ENCODE peak calls at places on chromosomes 16 and 17, in four cellular contexts. T is AG10803, C is gastrocnemius medialis, Q is thoracic aorta. O is an unnamed sample.

GRCh38 chr17:61770043-61770442 is 93.3 kb downstream of the BRIP1 start:
- DNase-seq in T (no peak), C (no peak), Q (no peak), O (no peak)

GRCh38 chr17:4068918-4069317 is 73.9 kb downstream of the ZZEF1 start:
- DNase-seq in T (no peak), C (no peak), Q (no peak), O (no peak)

GRCh38 chr16:53769787-53770186 is 65.8 kb downstream of the FTO start:
- DNase-seq in T (no peak), C (no peak), Q (no peak), O (no peak)

GRCh38 chr17:70274255-70274654 is 104.9 kb downstream of the KCNJ2 start:
- DNase-seq in T (no peak), C (no peak), Q (no peak), O (no peak)

GRCh38 chr17:57506253-57506911 is 238.7 kb downstream of the CCDC182 start:
- DNase-seq in T (no peak), C (no peak), Q (no peak), O (no peak)

GRCh38 chr16:47905771-47906170 is 250.0 kb downstream of the ABCC12 start:
- DNase-seq in T (peak), C (no peak), Q (no peak), O (no peak)

GRCh38 chr16:17501321-17501720 is 30.6 kb upstream of the XYLT1 start:
- DNase-seq in T (no peak), C (no peak), Q (no peak), O (no peak)

GRCh38 chr17:4738136-4739121 is 1.2 kb upstream of the ZMYND15 start:
- DNase-seq in T (no peak), C (no peak), Q (no peak), O (no peak)

GRCh38 chr17:47694818-47695663 is 1.1 kb downstream of the TBKBP1 start:
- DNase-seq in T (peak), C (peak), Q (peak), O (no peak)

GRCh38 chr17:34584805-34585416 is 5.5 kb downstream of the TMEM132E start:
- DNase-seq in T (peak), C (no peak), Q (no peak), O (no peak)

GRCh38 chr16:57634171-57634570 is 5.7 kb downstream of the ADGRG1 start:
- DNase-seq in T (peak), C (no peak), Q (no peak), O (no peak)

GRCh38 chr16:63578791-63579190 is 1542.6 kb upstream of the CDH8 start:
- DNase-seq in T (no peak), C (no peak), Q (no peak), O (no peak)

GRCh38 chr17:13002761-13003453 is 14.9 kb downstream of the ELAC2 start:
- DNase-seq in T (peak), C (peak), Q (peak), O (peak)

GRCh38 chr17:75649687-75650086 is 16.5 kb downstream of the SMIM5 start:
- DNase-seq in T (no peak), C (no peak), Q (no peak), O (no peak)

GRCh38 chr16:65618931-65619330 is 497.1 kb upstream of the CDH11 start:
- DNase-seq in T (no peak), C (no peak), Q (no peak), O (no peak)

GRCh38 chr17:48030531-48030930 is 7.1 kb downstream of the COPZ2 start:
- DNase-seq in T (peak), C (no peak), Q (no peak), O (no peak)

GRCh38 chr17:14389656-14390055 is 88.8 kb downstream of the HS3ST3B1 start:
- DNase-seq in T (peak), C (no peak), Q (no peak), O (no peak)

GRCh38 chr17:39144414-39144813 is 7.0 kb downstream of the PLXDC1 start:
- DNase-seq in T (peak), C (peak), Q (no peak), O (no peak)

GRCh38 chr17:65415991-65416390 is 145.5 kb downstream of the AXIN2 start:
- DNase-seq in T (no peak), C (no peak), Q (no peak), O (no peak)

GRCh38 chr17:16417896-16418683 is 2.7 kb downstream of the TRPV2 start:
- DNase-seq in T (peak), C (no peak), Q (no peak), O (no peak)

GRCh38 chr16:57367111-57367752 is 5.1 kb upstream of the CX3CL1 start:
- DNase-seq in T (peak), C (no peak), Q (no peak), O (no peak)

GRCh38 chr17:42617956-42618431 is 8.5 kb downstream of the TUBG1 start:
- DNase-seq in T (no peak), C (peak), Q (no peak), O (no peak)

GRCh38 chr16:75527825-75528299 is 8.0 kb downstream of the CHST5 start:
- DNase-seq in T (no peak), C (no peak), Q (no peak), O (no peak)

GRCh38 chr16:27114006-27114405 is 47.3 kb downstream of the C16orf82 start:
- DNase-seq in T (no peak), C (no peak), Q (no peak), O (no peak)

GRCh38 chr16:69861276-69862030 is 89.7 kb upstream of the CLEC18A start:
- DNase-seq in T (peak), C (peak), Q (peak), O (peak)

GRCh38 chr17:68910256-68910705 is 44.9 kb downstream of the ABCA8 start:
- DNase-seq in T (no peak), C (peak), Q (no peak), O (no peak)

GRCh38 chr16:16857603-16858283 is 478.8 kb downstream of the NPIPA7 start:
- DNase-seq in T (no peak), C (no peak), Q (no peak), O (no peak)

GRCh38 chr17:537133-537532 is 177.5 kb downstream of the VPS53 start:
- DNase-seq in T (no peak), C (no peak), Q (no peak), O (no peak)

GRCh38 chr17:34009946-34010345 is 245.1 kb upstream of the CCL2 start:
- DNase-seq in T (no peak), C (no peak), Q (no peak), O (no peak)

GRCh38 chr16:27952811-27953210 is 110.7 kb downstream of the GSG1L start:
- DNase-seq in T (no peak), C (no peak), Q (no peak), O (no peak)

GRCh38 chr17:65914784-65915342 is 277.1 kb downstream of the CEP112 start:
- DNase-seq in T (no peak), C (no peak), Q (no peak), O (no peak)

GRCh38 chr16:30876867-30877266 is 17.0 kb downstream of the BCL7C start:
- DNase-seq in T (no peak), C (no peak), Q (no peak), O (no peak)

GRCh38 chr17:82386881-82387498 is 15.4 kb downstream of the UTS2R start:
- DNase-seq in T (no peak), C (no peak), Q (no peak), O (no peak)

GRCh38 chr16:79850348-79850747 is 249.8 kb upstream of the MAF start:
- DNase-seq in T (no peak), C (no peak), Q (no peak), O (no peak)

GRCh38 chr16:8236816-8237215 is 353.5 kb downstream of the TMEM114 start:
- DNase-seq in T (no peak), C (no peak), Q (no peak), O (no peak)

GRCh38 chr17:81566461-81567126 is 14.4 kb upstream of the FAAP100 start:
- DNase-seq in T (peak), C (peak), Q (peak), O (peak)

GRCh38 chr16:84806256-84806889 is 13.4 kb upstream of the CRISPLD2 start:
- DNase-seq in T (peak), C (no peak), Q (no peak), O (peak)
- H3K4me3 ChIP-seq in T (no peak), C (peak), Q (no peak), O (peak)

GRCh38 chr17:64213995-64214507 is 49.0 kb downstream of the TEX2 start:
- DNase-seq in T (no peak), C (no peak), Q (no peak), O (no peak)
- TF ChIP-seq CTCF in T (no peak), C (no peak), Q (no peak), O (no peak)

GRCh38 chr17:20154601-20155000 is 145.4 kb downstream of the SPECC1 start:
- DNase-seq in T (no peak), C (no peak), Q (no peak), O (no peak)

GRCh38 chr17:20155258-20156195 is 146.4 kb downstream of the SPECC1 start:
- DNase-seq in T (peak), C (peak), Q (peak), O (no peak)

GRCh38 chr17:20158580-20158979 is 149.4 kb downstream of the SPECC1 start:
- DNase-seq in T (no peak), C (no peak), Q (no peak), O (no peak)

GRCh38 chr17:20156196-20157077 is 147.3 kb downstream of the SPECC1 start:
- DNase-seq in T (peak), C (no peak), Q (no peak), O (no peak)

DNA sequence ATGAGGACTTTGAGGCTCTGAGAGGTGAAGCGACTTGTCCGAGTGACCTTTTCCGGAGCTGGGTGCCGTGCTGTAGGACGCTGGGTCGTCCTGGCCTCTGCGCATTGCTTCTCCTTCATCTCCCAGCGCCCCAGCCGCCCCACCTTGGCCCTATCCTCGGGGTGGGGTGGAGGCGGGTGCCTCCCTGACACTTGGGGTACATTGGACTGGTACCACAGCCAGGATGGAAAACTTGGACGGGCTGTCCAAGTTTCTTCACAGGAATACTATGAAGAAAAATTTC is 147.9 kb downstream of the SPECC1 start:
- DNase-seq in T (no peak), C (no peak), Q (no peak), O (no peak)
- H3K4me3 ChIP-seq in T (peak), C (peak), Q (peak), O (no peak)

GRCh38 chr16:1543085-1543896 is 9.8 kb downstream of the TMEM204 start:
- DNase-seq in T (peak), C (peak), Q (peak), O (no peak)
- TF ChIP-seq CTCF in T (peak), C (no peak), Q (no peak), O (no peak)

GRCh38 chr17:49494937-49495841 is at the start of gene NGFR:
- DNase-seq in T (no peak), C (no peak), Q (no peak), O (no peak)

GRCh38 chr17:49494399-49494798 is 694 bp upstream of the NGFR start:
- DNase-seq in T (no peak), C (no peak), Q (no peak), O (no peak)

GRCh38 chr17:49496866-49497146 is 1.7 kb downstream of the NGFR start:
- DNase-seq in T (no peak), C (no peak), Q (no peak), O (no peak)

GRCh38 chr17:49496183-49496865 is 1.2 kb downstream of the NGFR start:
- DNase-seq in T (peak), C (peak), Q (peak), O (no peak)

DNA sequence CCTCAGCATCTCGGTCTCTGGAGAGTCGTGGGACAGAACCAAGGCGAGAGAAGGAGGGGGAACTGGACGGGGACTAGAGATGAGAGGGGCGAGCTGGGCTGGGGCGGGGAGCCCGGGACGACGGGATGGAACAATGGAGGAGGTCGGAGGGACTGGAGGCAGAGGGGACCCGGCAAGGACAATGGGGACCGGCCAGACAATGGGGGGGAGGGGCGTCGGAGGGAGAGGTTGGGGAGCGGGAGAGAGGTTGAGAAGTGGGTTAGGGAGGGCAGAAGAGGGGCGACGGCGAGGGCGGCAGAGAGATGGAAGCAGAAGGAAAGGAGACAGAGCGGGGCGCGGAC is 719 bp downstream of the NGFR start:
- DNase-seq in T (no peak), C (no peak), Q (no peak), O (no peak)
- H3K4me3 ChIP-seq in T (no peak), C (peak), Q (peak), O (no peak)

GRCh38 chr17:9465216-9465921 is 110.3 kb downstream of the STX8 start:
- DNase-seq in T (peak), C (no peak), Q (no peak), O (peak)
- TF ChIP-seq CTCF in T (peak), C (no peak), Q (no peak), O (peak)

GRCh38 chr17:50561796-50562195 is 1.3 kb downstream of the CACNA1G start:
- DNase-seq in T (no peak), C (no peak), Q (no peak), O (no peak)

GRCh38 chr17:50559674-50560184 is 786 bp upstream of the CACNA1G start:
- DNase-seq in T (peak), C (no peak), Q (peak), O (no peak)

GRCh38 chr17:50562266-50563094 is 2.0 kb downstream of the CACNA1G start:
- DNase-seq in T (no peak), C (no peak), Q (no peak), O (no peak)

GRCh38 chr17:50560185-50560824 is at the start of gene CACNA1G:
- DNase-seq in T (peak), C (peak), Q (peak), O (no peak)

DNA sequence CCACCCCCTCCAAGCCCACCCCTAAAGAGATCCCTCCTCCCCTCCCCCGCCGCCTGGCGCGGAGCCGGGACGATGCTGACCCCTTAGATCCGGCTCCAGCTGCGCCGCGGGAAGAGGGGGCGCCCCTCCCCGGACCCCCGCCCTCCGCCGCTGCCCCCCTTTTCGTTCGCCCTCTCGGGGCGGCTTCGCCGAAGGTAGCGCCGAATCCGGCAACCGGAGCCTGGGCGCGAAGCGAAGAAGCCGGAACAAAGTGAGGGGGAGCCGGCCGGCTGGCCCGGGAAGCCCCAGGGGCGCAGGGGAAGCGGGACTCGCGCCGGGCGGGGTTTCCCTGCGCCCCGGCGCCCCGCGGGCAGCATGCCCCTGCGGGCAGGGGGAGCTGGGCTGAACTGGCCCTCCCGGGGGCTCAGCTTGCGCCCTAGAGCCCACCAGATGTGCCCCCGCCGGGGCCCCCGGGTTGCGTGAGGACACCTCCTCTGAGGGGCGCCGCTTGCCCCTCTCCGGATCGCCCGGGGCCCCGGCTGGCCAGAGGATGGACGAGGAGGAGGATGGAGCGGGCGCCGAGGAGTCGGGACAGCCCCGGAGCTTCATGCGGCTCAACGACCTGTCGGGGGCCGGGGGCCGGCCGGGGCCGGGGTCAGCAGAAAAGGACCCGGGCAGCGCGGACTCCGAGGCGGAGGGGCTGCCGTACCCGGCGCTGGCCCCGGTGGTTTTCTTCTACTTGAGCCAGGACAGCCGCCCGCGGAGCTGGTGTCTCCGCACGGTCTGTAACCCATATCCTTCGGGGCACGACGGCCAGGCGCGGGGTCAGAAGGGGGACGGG is 626 bp downstream of the CACNA1G start:
- DNase-seq in T (no peak), C (no peak), Q (no peak), O (no peak)
- H3K4me3 ChIP-seq in T (peak), C (peak), Q (peak), O (peak)

GRCh38 chr17:11391134-11391533 is 150.1 kb downstream of the SHISA6 start:
- DNase-seq in T (no peak), C (no peak), Q (no peak), O (no peak)

GRCh38 chr17:11388061-11388460 is 147.0 kb downstream of the SHISA6 start:
- DNase-seq in T (no peak), C (no peak), Q (no peak), O (no peak)

GRCh38 chr17:11384131-11384530 is 143.1 kb downstream of the SHISA6 start:
- DNase-seq in T (no peak), C (no peak), Q (no peak), O (no peak)

DNA sequence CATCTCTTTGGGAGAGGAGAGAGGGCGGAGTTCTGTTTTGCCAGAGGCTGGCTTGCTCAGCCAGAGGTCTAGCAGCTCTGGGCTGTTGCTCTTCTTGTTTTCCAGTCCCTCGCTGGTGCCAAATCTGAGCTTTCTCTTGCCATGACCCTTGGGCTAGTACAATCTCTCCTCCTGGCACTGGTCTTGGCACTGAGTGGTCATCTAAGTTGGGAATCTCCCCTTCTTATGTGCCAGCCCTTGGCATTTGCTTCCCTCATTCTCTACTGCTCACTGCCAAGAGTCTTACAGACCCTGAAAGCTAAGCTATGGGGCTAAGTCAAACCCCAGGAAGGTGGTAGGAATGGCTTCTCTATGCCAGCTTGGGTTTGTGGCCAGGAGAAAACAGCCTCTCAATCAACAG is 148.6 kb downstream of the SHISA6 start:
- DNase-seq in T (no peak), C (no peak), Q (no peak), O (no peak)
- TF ChIP-seq CTCF in T (no peak), C (no peak), Q (no peak), O (no peak)

DNA sequence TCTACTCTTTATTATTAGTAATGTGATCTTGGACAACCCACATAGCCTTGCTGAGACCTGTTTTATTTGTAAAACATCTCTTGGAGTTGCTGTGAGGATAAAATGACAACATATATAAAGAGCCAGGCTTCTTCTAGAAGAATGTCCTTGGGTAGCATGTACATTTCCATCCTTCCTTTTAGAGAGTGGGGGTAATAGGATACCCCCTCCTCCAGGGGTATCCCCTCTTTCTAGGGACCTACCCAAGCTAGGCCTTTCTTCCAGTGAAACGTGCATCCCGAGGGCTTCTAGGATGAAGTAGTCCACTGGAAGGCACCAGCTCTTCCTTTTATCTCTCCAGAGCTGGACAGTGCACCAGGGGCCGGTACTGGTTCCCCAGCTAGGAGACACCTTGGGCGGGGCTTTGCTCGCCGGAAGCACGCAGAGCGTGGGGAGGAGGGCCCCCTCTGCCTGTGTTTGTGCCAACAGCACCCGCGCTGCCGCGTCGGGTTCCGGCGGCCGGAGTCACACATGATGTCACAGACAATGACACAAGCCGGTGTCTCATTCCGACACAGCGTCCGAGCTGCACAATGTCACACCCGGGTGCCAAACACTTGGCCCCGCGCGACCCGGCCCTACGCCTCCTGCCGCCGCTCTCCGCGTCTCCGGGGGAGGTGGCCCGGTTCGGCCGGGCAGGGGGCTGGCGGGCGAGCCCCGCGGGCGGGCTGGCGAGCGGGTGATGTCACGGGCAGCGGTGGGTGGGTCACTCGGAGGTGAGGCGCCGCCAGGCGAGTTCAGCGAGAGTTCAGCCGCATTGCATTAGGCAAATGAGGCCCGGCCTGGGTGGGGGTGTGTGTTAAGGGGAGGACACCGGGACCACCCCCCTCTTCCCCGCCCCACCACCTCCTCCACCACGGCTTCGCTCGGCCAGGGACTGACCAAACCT is 23.4 kb downstream of the GJD3 start:
- DNase-seq in T (peak), C (peak), Q (peak), O (no peak)
- H3K4me3 ChIP-seq in T (peak), C (peak), Q (peak), O (peak)

GRCh38 chr17:53570731-53571130 is 252.0 kb upstream of the KIF2B start:
- DNase-seq in T (no peak), C (no peak), Q (no peak), O (no peak)
- TF ChIP-seq CTCF in T (no peak), C (no peak), Q (no peak), O (no peak)